ENCODE peak calls at places on chromosomes 2 and 18, in four cellular contexts. G, M, D and T are unnamed samples.

GRCh38 chr2:201358684-201359083 is 1.5 kb upstream of the FLACC1 start:
- DNase-seq in G (no peak), M (peak), D (peak), T (no peak)

GRCh38 chr18:36315736-36316135 is 18.2 kb downstream of the FHOD3 start:
- DNase-seq in G (no peak), M (no peak), D (peak), T (no peak)

GRCh38 chr18:5455644-5456043 is 88.2 kb downstream of the EPB41L3 start:
- DNase-seq in G (no peak), M (no peak), D (no peak), T (no peak)

GRCh38 chr2:10875126-10875525 is 36.6 kb upstream of the KCNF1 start:
- DNase-seq in G (no peak), M (no peak), D (no peak), T (no peak)

GRCh38 chr18:28039078-28039477 is 137.9 kb downstream of the CDH2 start:
- DNase-seq in G (no peak), M (peak), D (peak), T (no peak)

GRCh38 chr2:44195714-44196113 is 27.0 kb downstream of the PPM1B start:
- DNase-seq in G (no peak), M (no peak), D (no peak), T (no peak)

GRCh38 chr18:9736942-9737813 is 29.1 kb downstream of the RAB31 start:
- DNase-seq in G (no peak), M (no peak), D (peak), T (no peak)

GRCh38 chr2:205477016-205477705 is 205.1 kb upstream of the NRP2 start:
- DNase-seq in G (no peak), M (no peak), D (no peak), T (no peak)

GRCh38 chr2:119981896-119982295 is 31.0 kb upstream of the EPB41L5 start:
- DNase-seq in G (no peak), M (no peak), D (no peak), T (no peak)

GRCh38 chr18:286515-287310 is 18.9 kb upstream of the THOC1 start:
- DNase-seq in G (no peak), M (peak), D (peak), T (no peak)

GRCh38 chr18:47436871-47437270 is 185.4 kb upstream of the SKOR2 start:
- DNase-seq in G (no peak), M (no peak), D (no peak), T (no peak)

GRCh38 chr2:10331033-10331701 is 28.5 kb downstream of the HPCAL1 start:
- DNase-seq in G (peak), M (no peak), D (peak), T (peak)

GRCh38 chr2:83323055-83323454 is 1136.0 kb downstream of the SUCLG1 start:
- DNase-seq in G (no peak), M (no peak), D (no peak), T (no peak)

GRCh38 chr2:223093436-223093839 is 41.4 kb downstream of the KCNE4 start:
- DNase-seq in G (peak), M (no peak), D (peak), T (no peak)

GRCh38 chr2:9813312-9814128 is 29.8 kb upstream of the TAF1B start:
- DNase-seq in G (peak), M (peak), D (peak), T (peak)

GRCh38 chr2:171260471-171261424 is 100.1 kb upstream of the TLK1 start:
- DNase-seq in G (no peak), M (no peak), D (no peak), T (no peak)

GRCh38 chr2:217964658-217965161 is 38.1 kb downstream of the TNS1 start:
- DNase-seq in G (peak), M (no peak), D (no peak), T (no peak)

GRCh38 chr2:85445316-85446295 is 27.1 kb downstream of the SH2D6 start:
- DNase-seq in G (no peak), M (peak), D (no peak), T (no peak)